ENCODE peak calls at places on chromosomes 4 and X, in eight cellular contexts. Q is sigmoid colon, Y is B cell, D is adrenal gland, G is fibroblast of lung, L is fibroblast of the aortic adventitia, S is heart right ventricle, H is activated B cell treated with CpG ODN at 0.5 μM for 24 hours. U is an unnamed sample.

GRCh38 chr4:99655315-99656081 is 2.1 kb downstream of the C4orf54 start:
- DNase-seq in Q (peak; percentile 83), Y (no peak), D (peak; percentile 90), G (peak; percentile 80), L (peak; percentile 60), S (peak; percentile 51), H (no peak), U (peak; percentile 33)

GRCh38 chrX:151515233-151515632 is 48.2 kb upstream of the PASD1 start:
- DNase-seq in Q (no peak), Y (no peak), D (no peak), G (no peak), L (no peak), S (no peak), H (no peak), U (no peak)

GRCh38 chr4:119628281-119629141 is at the start of gene PDE5A:
- DNase-seq in Q (peak; percentile 91), Y (peak; percentile 85), D (peak; percentile 83), G (peak; percentile 84), L (peak; percentile 77), S (peak; percentile 84), H (peak; percentile 69), U (peak; percentile 90)

GRCh38 chr4:21697583-21697982 is 251.0 kb downstream of the KCNIP4 start:
- DNase-seq in Q (peak; percentile 64), Y (no peak), D (peak; percentile 68), G (peak; percentile 31), L (no peak), S (no peak), H (no peak), U (peak; percentile 39)

GRCh38 chr4:8293131-8293975 is 23.8 kb downstream of the HTRA3 start:
- DNase-seq in Q (peak; percentile 53), Y (no peak), D (no peak), G (no peak), L (no peak), S (no peak), H (no peak), U (no peak)

GRCh38 chr4:54683616-54684346 is 26.0 kb downstream of the KIT start:
- DNase-seq in Q (no peak), Y (peak; percentile 40), D (peak; percentile 54), G (peak; percentile 5), L (peak; percentile 16), S (no peak), H (no peak), U (peak; percentile 51)

GRCh38 chr4:6889101-6889735 is 20.4 kb upstream of the TBC1D14 start:
- DNase-seq in Q (peak; percentile 57), Y (peak; percentile 14), D (no peak), G (no peak), L (no peak), S (no peak), H (no peak), U (no peak)

GRCh38 chrX:36364262-36364661 is 444.7 kb downstream of the CFAP47 start:
- DNase-seq in Q (no peak), Y (no peak), D (no peak), G (no peak), L (no peak), S (no peak), H (no peak), U (no peak)

GRCh38 chrX:43655961-43656494 is at the start of gene MAOA:
- DNase-seq in Q (peak; percentile 92), Y (no peak), D (peak; percentile 91), G (peak; percentile 71), L (no peak), S (peak; percentile 77), H (no peak), U (peak; percentile 28)

GRCh38 chr4:102693266-102693850 is 67.4 kb downstream of the MANBA start:
- DNase-seq in Q (no peak), Y (no peak), D (no peak), G (no peak), L (no peak), S (no peak), H (no peak), U (no peak)

GRCh38 chr4:168592676-168593075 is 95.8 kb downstream of the PALLD start:
- DNase-seq in Q (no peak), Y (no peak), D (no peak), G (no peak), L (no peak), S (no peak), H (no peak), U (no peak)

GRCh38 chrX:129637217-129638109 is 17.3 kb downstream of the APLN start:
- DNase-seq in Q (peak; percentile 86), Y (peak; percentile 67), D (peak; percentile 92), G (peak; percentile 69), L (peak; percentile 76), S (peak; percentile 72), H (peak; percentile 58), U (peak; percentile 70)

GRCh38 chrX:31397119-31397518 is 325.3 kb upstream of the FTHL17 start:
- DNase-seq in Q (no peak), Y (no peak), D (no peak), G (peak; percentile 46), L (no peak), S (no peak), H (no peak), U (no peak)

GRCh38 chr4:168360271-168360670 is 41.7 kb upstream of the DDX60 start:
- DNase-seq in Q (no peak), Y (no peak), D (no peak), G (no peak), L (no peak), S (no peak), H (no peak), U (no peak)

GRCh38 chr4:102586644-102587021 is 85.5 kb downstream of the NFKB1 start:
- DNase-seq in Q (no peak), Y (no peak), D (no peak), G (no peak), L (no peak), S (no peak), H (no peak), U (no peak)

GRCh38 chr4:40978548-40978947 is 228.8 kb downstream of the NSUN7 start:
- DNase-seq in Q (no peak), Y (no peak), D (no peak), G (peak; percentile 74), L (no peak), S (no peak), H (no peak), U (no peak)

GRCh38 chr4:40984051-40984450 is 230.3 kb downstream of the APBB2 start:
- DNase-seq in Q (peak; percentile 78), Y (no peak), D (peak; percentile 60), G (no peak), L (no peak), S (no peak), H (no peak), U (no peak)

GRCh38 chr4:40986375-40986774 is 228.0 kb downstream of the APBB2 start:
- DNase-seq in Q (no peak), Y (no peak), D (no peak), G (no peak), L (no peak), S (no peak), H (no peak), U (no peak)

GRCh38 chr4:40976343-40976742 is 226.6 kb downstream of the NSUN7 start:
- DNase-seq in Q (no peak), Y (no peak), D (peak; percentile 63), G (peak; percentile 81), L (peak; percentile 84), S (no peak), H (no peak), U (peak; percentile 56)

DNA sequence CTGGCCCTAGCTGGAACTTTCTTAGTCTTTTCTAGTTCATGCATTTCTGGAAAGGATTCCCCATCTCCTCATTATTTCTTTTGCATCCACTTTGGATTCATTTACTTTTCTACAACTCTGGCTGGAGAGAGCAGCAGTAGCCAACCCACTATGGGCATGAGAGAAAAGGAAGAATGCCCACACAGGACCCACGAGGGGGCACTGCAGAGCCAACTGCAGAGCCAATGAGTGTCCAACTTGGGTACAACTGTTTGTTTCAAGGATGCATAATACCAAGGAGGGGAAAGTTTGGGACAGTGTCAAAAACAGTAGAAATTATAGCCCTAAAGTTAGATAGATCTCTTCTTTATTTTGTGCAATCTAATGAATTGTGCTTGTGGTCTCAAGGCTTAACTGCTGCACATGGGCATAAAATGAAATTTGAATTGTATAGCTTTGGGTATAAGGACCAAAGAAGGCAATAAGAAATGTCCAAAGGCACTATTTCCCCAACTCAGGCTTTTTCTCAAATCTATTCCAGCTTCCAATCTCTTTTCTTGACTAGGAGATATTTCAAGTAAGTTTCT is 230.6 kb downstream of the NSUN7 start:
- DNase-seq in Q (no peak), Y (no peak), D (no peak), G (no peak), L (peak; percentile 52), S (no peak), H (no peak), U (no peak)
- TF ChIP-seq CTCF in Q (no peak), Y (no peak), D (no peak), G (peak; percentile 34), L (peak; percentile 62), S (peak; percentile 19), H (no peak), U (peak; percentile 19)

DNA sequence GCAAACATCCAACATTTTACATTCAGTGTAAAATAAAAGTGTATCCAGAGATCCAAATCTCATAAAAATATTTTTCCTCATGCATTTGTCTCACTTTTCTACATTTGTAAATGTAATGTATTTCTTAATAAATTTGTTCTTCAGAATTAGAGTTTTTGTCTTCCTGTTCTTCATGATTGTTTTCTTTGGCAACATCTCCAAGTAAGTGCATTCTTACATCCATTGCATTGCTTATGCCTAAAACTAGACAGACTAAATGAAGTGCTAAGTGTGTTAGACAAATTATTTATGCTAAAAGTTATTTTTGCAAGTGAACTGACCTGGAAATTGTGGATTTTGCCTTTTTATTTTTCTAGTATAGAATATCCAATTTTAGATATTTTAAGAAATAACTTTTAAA is 142.2 kb downstream of the PCDH18 start:
- DNase-seq in Q (no peak), Y (no peak), D (no peak), G (peak; percentile 79), L (peak; percentile 60), S (no peak), H (no peak), U (no peak)
- TF ChIP-seq CTCF in Q (no peak), Y (no peak), D (no peak), G (no peak), L (no peak), S (no peak), H (no peak), U (no peak)

GRCh38 chr4:108155373-108155772 is 13.4 kb downstream of the LEF1 start:
- DNase-seq in Q (no peak), Y (no peak), D (no peak), G (peak; percentile 32), L (no peak), S (no peak), H (no peak), U (no peak)
- TF ChIP-seq CTCF in Q (no peak), Y (no peak), D (no peak), G (no peak), L (no peak), S (no peak), H (no peak), U (no peak)

DNA sequence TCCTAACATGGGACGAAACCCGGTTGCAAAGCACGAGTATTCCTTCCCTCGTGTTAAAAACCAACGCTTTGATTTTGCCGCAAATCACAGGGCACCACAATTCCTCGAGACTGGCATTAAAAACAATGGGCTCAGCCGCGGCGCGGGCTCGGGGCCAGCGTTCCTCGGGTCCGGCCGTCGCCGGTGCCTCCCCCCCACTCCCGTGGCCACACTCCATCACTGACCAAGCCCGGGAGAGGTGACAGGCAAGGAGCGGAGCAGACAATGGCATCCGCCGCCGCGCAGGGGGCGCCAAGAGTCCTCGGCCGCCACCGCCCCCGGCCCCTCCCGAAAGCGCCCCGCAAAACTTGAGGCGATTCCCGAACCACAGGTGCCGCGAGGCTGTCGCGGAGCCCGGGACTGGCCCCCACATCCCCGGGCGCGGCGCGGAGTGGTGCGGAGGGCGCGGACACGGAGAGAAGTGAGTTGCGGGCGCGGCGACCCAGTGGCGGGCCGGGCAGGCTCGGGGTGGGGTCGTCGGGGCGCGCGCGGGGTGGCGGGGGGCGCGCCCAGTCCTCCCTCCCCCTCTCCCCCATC is 445 bp downstream of the AP1S2 start:
- DNase-seq in Q (peak; percentile 76), Y (peak; percentile 72), D (peak; percentile 71), G (peak; percentile 2), L (peak; percentile 11), S (peak; percentile 60), H (peak; percentile 42), U (peak; percentile 73)
- TF ChIP-seq CTCF in Q (no peak), Y (peak; percentile 57), D (no peak), G (no peak), L (peak; percentile 7), S (peak; percentile 19), H (no peak), U (peak; percentile 45)

U was measured in Calu3.